ENCODE peak calls at places on chromosomes 1 and 21, in nine cellular contexts. Q, C, I, V, T, Z, B, W and A are unnamed samples.

GRCh38 chr1:230794431-230794830 is 47.2 kb downstream of the CAPN9 start:
- DNase-seq in Q (no peak), C (no peak), I (no peak), V (no peak), T (no peak), Z (peak; percentile 61), B (no peak), W (no peak), A (no peak)

GRCh38 chr1:227886993-227887696 is 60.6 kb downstream of the WNT9A start:
- DNase-seq in Q (no peak), C (peak; percentile 61), I (peak; percentile 75), V (no peak), T (no peak), Z (peak; percentile 79), B (peak; percentile 35), W (peak; percentile 44), A (peak; percentile 92)

GRCh38 chr1:173475564-173476196 is 1.5 kb upstream of the PRDX6 start:
- DNase-seq in Q (no peak), C (no peak), I (no peak), V (no peak), T (no peak), Z (no peak), B (no peak), W (no peak), A (no peak)

GRCh38 chr1:208791458-208791857 is 547.3 kb upstream of the PLXNA2 start:
- DNase-seq in Q (no peak), C (no peak), I (no peak), V (no peak), T (no peak), Z (no peak), B (no peak), W (no peak), A (no peak)

GRCh38 chr1:31310131-31310530 is 13.3 kb downstream of the ZCCHC17 start:
- DNase-seq in Q (no peak), C (no peak), I (no peak), V (no peak), T (no peak), Z (no peak), B (no peak), W (no peak), A (no peak)

GRCh38 chr1:225460737-225461532 is 33.1 kb upstream of the LBR start:
- DNase-seq in Q (no peak), C (no peak), I (peak; percentile 28), V (no peak), T (no peak), Z (no peak), B (no peak), W (no peak), A (peak; percentile 71)

GRCh38 chr1:234554478-234555311 is 55.3 kb downstream of the IRF2BP2 start:
- DNase-seq in Q (no peak), C (no peak), I (no peak), V (no peak), T (peak; percentile 15), Z (peak; percentile 68), B (no peak), W (no peak), A (peak; percentile 89)

GRCh38 chr1:12600880-12601633 is 17.0 kb downstream of the DHRS3 start:
- DNase-seq in Q (no peak), C (peak; percentile 75), I (peak; percentile 72), V (no peak), T (no peak), Z (no peak), B (no peak), W (peak; percentile 71), A (no peak)

GRCh38 chr1:177669161-177669560 is 300.7 kb downstream of the SEC16B start:
- DNase-seq in Q (no peak), C (peak; percentile 62), I (no peak), V (no peak), T (no peak), Z (no peak), B (no peak), W (no peak), A (no peak)

GRCh38 chr1:169119405-169119804 is 12.9 kb downstream of the ATP1B1 start:
- DNase-seq in Q (no peak), C (no peak), I (no peak), V (no peak), T (no peak), Z (no peak), B (no peak), W (no peak), A (no peak)

GRCh38 chr1:1628656-1629429 is 3.1 kb upstream of the MMP23B start:
- DNase-seq in Q (no peak), C (peak; percentile 44), I (peak; percentile 45), V (no peak), T (no peak), Z (no peak), B (no peak), W (no peak), A (peak; percentile 60)

GRCh38 chr1:220485131-220485530 is 42.8 kb upstream of the MARK1 start:
- DNase-seq in Q (no peak), C (no peak), I (no peak), V (no peak), T (no peak), Z (no peak), B (no peak), W (no peak), A (no peak)

GRCh38 chr21:29481641-29482040 is 182.9 kb downstream of the BACH1 start:
- DNase-seq in Q (no peak), C (no peak), I (no peak), V (peak; percentile 42), T (no peak), Z (no peak), B (no peak), W (no peak), A (no peak)

GRCh38 chr1:83857108-83857507 is 141.8 kb downstream of the TTLL7 start:
- DNase-seq in Q (no peak), C (peak; percentile 22), I (no peak), V (peak; percentile 11), T (peak; percentile 15), Z (no peak), B (peak; percentile 61), W (no peak), A (no peak)

GRCh38 chr1:24562625-24563024 is 6.7 kb downstream of the NCMAP start:
- DNase-seq in Q (no peak), C (no peak), I (no peak), V (no peak), T (peak; percentile 65), Z (no peak), B (no peak), W (no peak), A (no peak)

GRCh38 chr1:227891223-227891954 is 56.3 kb downstream of the WNT9A start:
- DNase-seq in Q (no peak), C (no peak), I (peak; percentile 46), V (no peak), T (no peak), Z (peak; percentile 60), B (no peak), W (no peak), A (peak; percentile 57)

GRCh38 chr1:179300112-179300511 is 6.5 kb downstream of the SOAT1 start:
- DNase-seq in Q (no peak), C (no peak), I (no peak), V (no peak), T (no peak), Z (no peak), B (no peak), W (no peak), A (no peak)

GRCh38 chr1:191368891-191369654 is 789.2 kb upstream of the RGS18 start:
- DNase-seq in Q (no peak), C (peak; percentile 11), I (no peak), V (no peak), T (no peak), Z (no peak), B (no peak), W (no peak), A (no peak)

GRCh38 chr1:160081261-160081936 is at the start of gene KCNJ9:
- DNase-seq in Q (no peak), C (peak; percentile 82), I (no peak), V (no peak), T (peak; percentile 12), Z (no peak), B (peak; percentile 40), W (no peak), A (no peak)

GRCh38 chr1:33727310-33727709 is 136.6 kb upstream of the HMGB4 start:
- DNase-seq in Q (no peak), C (no peak), I (no peak), V (no peak), T (no peak), Z (no peak), B (no peak), W (no peak), A (no peak)

GRCh38 chr1:55965981-55966461 is 613.3 kb downstream of the PLPP3 start:
- DNase-seq in Q (no peak), C (no peak), I (no peak), V (no peak), T (no peak), Z (no peak), B (no peak), W (no peak), A (no peak)

GRCh38 chr1:40952744-40953315 is 26.7 kb upstream of the CTPS1 start:
- DNase-seq in Q (no peak), C (no peak), I (no peak), V (no peak), T (no peak), Z (no peak), B (no peak), W (no peak), A (no peak)

GRCh38 chr1:214850432-214851010 is 232.0 kb upstream of the KCNK2 start:
- DNase-seq in Q (no peak), C (no peak), I (no peak), V (no peak), T (no peak), Z (no peak), B (no peak), W (no peak), A (no peak)

GRCh38 chr1:66446261-66447001 is 87.5 kb upstream of the SGIP1 start:
- DNase-seq in Q (peak; percentile 35), C (peak; percentile 76), I (no peak), V (peak; percentile 48), T (peak; percentile 44), Z (no peak), B (peak; percentile 81), W (peak; percentile 46), A (no peak)

GRCh38 chr21:45593162-45594022 is 50.1 kb upstream of the PCBP3 start:
- DNase-seq in Q (no peak), C (no peak), I (no peak), V (no peak), T (no peak), Z (no peak), B (no peak), W (no peak), A (peak; percentile 57)

GRCh38 chr1:119702384-119702783 is 9.3 kb upstream of the PHGDH start:
- DNase-seq in Q (no peak), C (no peak), I (no peak), V (peak; percentile 53), T (no peak), Z (no peak), B (no peak), W (no peak), A (no peak)

GRCh38 chr1:23436520-23437354 is 12.2 kb upstream of the TCEA3 start:
- DNase-seq in Q (no peak), C (peak; percentile 68), I (no peak), V (no peak), T (no peak), Z (no peak), B (no peak), W (no peak), A (no peak)

GRCh38 chr1:22154626-22155025 is 11.7 kb upstream of the WNT4 start:
- DNase-seq in Q (no peak), C (no peak), I (no peak), V (no peak), T (no peak), Z (no peak), B (no peak), W (no peak), A (no peak)

GRCh38 chr1:215637041-215637573 is 70.0 kb downstream of the KCTD3 start:
- DNase-seq in Q (no peak), C (no peak), I (peak; percentile 56), V (peak; percentile 53), T (no peak), Z (peak; percentile 79), B (no peak), W (no peak), A (peak; percentile 87)

GRCh38 chr21:23986214-23986613 is 1621.1 kb downstream of the MRPL39 start:
- DNase-seq in Q (no peak), C (no peak), I (no peak), V (no peak), T (no peak), Z (no peak), B (no peak), W (no peak), A (no peak)

GRCh38 chr1:243253211-243253926 is 1.7 kb downstream of the CEP170 start:
- DNase-seq in Q (no peak), C (peak; percentile 6), I (no peak), V (no peak), T (no peak), Z (no peak), B (no peak), W (no peak), A (no peak)